ENCODE peak calls at places on chromosomes 7 and 10, in four cellular contexts. R is esophagus squamous epithelium, N is colonic mucosa, H is fibroblast of lung. M is an unnamed sample.
A peak's percentile ranks its signal among the peaks of the same experiment; 100 is the strongest.

GRCh38 chr7:121393005-121393366 is 3.1 kb downstream of the FAM3C start:
- DNase-seq in R (no peak), H (no peak), N (no peak), M (no peak)

GRCh38 chr7:150737265-150738055 is at the start of gene GIMAP5:
- DNase-seq in R (no peak), H (no peak), N (no peak), M (no peak)

GRCh38 chr10:72424561-72424960 is 69.8 kb upstream of the DNAJB12 start:
- DNase-seq in H (peak; percentile 2), R (no peak), N (no peak), M (no peak)

GRCh38 chr7:27431465-27431864 is 188.9 kb downstream of the EVX1 start:
- DNase-seq in H (no peak), R (no peak), N (no peak), M (no peak)

GRCh38 chr10:130388746-130389145 is 252.6 kb downstream of the GLRX3 start:
- DNase-seq in N (no peak), R (no peak), H (no peak), M (no peak)

GRCh38 chr10:124734311-124735166 is 9.6 kb downstream of the FAM53B start:
- DNase-seq in R (no peak), H (no peak), N (no peak), M (no peak)

GRCh38 chr10:88903715-88904114 is 23.7 kb downstream of the STAMBPL1 start:
- DNase-seq in R (no peak), H (no peak), N (peak; percentile 71), M (no peak)

GRCh38 chr10:63699785-63700184 is 178.6 kb downstream of the REEP3 start:
- DNase-seq in R (no peak), H (peak; percentile 75), N (no peak), M (no peak)

GRCh38 chr7:27110163-27110976 is 7.9 kb upstream of the HOXA2 start:
- DNase-seq in H (peak; percentile 98), N (peak; percentile 86), R (no peak), M (no peak)

GRCh38 chr10:89633484-89633883 is 11.6 kb downstream of the PANK1 start:
- DNase-seq in N (no peak), H (peak; percentile 83), R (no peak), M (no peak)

GRCh38 chr7:46226860-46227259 is 305.8 kb upstream of the IGFBP3 start:
- DNase-seq in H (no peak), R (no peak), N (no peak), M (no peak)

GRCh38 chr7:68224041-68224534 is 1227.5 kb downstream of the TYW1 start:
- DNase-seq in H (no peak), R (no peak), N (no peak), M (no peak)

GRCh38 chr10:101761226-101761625 is 14.7 kb downstream of the FGF8 start:
- DNase-seq in H (no peak), R (no peak), N (no peak), M (no peak)

GRCh38 chr7:132465516-132465915 is 110.8 kb downstream of the PLXNA4 start:
- DNase-seq in H (no peak), R (no peak), N (no peak), M (no peak)

GRCh38 chr10:67602268-67602950 is 93.6 kb downstream of the CTNNA3 start:
- DNase-seq in R (no peak), H (peak; percentile 95), N (no peak), M (no peak)

GRCh38 chr10:37640301-37640700 is 217.1 kb downstream of the ZNF248 start:
- DNase-seq in H (no peak), N (no peak), R (no peak), M (no peak)

GRCh38 chr7:2438181-2438580 is 34.8 kb downstream of the CHST12 start:
- DNase-seq in R (no peak), N (no peak), H (no peak), M (no peak)

GRCh38 chr10:124744688-124745055 is 494 bp upstream of the FAM53B start:
- DNase-seq in N (no peak), R (no peak), H (peak; percentile 75), M (peak; percentile 55)

GRCh38 chr10:100890696-100891271 is 22.0 kb upstream of the SLF2 start:
- DNase-seq in R (no peak), N (no peak), H (peak; percentile 98), M (no peak)

GRCh38 chr7:129530881-129531391 is 28.6 kb downstream of the SMKR1 start:
- DNase-seq in N (no peak), H (peak; percentile 86), R (no peak), M (no peak)

GRCh38 chr7:50209461-50210161 is 94.9 kb upstream of the IKZF1 start:
- DNase-seq in N (no peak), R (no peak), H (no peak), M (no peak)

GRCh38 chr10:103641326-103641725 is 147.8 kb downstream of the NEURL1 start:
- DNase-seq in H (no peak), R (no peak), N (no peak), M (no peak)

GRCh38 chr7:33669251-33669670 is 236.1 kb upstream of the BMPER start:
- DNase-seq in R (no peak), N (no peak), H (peak; percentile 48), M (no peak)

DNA sequence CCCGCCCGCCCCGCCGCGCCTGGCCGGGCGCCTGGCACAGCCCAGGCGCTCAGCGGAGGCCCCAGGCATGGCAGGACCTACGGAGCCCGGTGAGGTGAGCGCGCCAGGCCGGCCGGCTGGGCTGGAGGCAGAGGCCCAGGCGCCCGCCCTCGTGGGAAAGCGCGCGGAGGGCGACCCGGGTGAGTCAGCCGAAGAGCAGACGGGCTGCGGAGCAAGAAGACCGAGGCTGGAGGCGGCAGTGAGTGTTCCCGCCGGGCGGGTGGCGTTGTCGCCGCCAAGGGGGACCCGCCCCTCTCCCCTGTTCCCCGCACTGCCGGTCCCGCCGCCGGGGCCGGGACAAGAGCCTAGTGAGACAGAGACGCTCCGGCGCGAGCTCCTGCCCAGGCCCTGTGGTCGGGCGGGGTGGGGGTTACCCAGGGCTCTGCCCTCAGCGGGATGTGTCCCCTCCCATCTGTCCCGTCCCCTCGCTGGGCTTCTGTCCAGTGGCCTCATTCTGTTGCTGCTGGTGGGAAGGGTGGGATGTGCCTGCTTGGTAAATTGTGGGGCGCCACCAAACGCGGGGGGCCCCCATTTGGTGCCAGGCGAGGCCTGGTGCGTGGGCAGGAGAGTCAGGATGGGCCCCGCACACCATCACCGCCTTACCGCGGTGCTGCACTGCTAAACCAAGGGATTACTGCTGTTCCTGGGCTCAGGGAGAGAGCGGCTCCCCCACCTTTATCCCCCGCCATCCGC is 17.0 kb upstream of the NODAL start:
- DNase-seq in H (peak; percentile 82), R (no peak), N (peak; percentile 45), M (no peak)
- H3K4me1 ChIP-seq in H (peaks cover 2% of the 10 kb centered on the region), R (peaks cover 25% of the 10 kb centered on the region), N (peaks cover 4% of the 10 kb centered on the region), M (peaks cover 10% of the 10 kb centered on the region)

DNA sequence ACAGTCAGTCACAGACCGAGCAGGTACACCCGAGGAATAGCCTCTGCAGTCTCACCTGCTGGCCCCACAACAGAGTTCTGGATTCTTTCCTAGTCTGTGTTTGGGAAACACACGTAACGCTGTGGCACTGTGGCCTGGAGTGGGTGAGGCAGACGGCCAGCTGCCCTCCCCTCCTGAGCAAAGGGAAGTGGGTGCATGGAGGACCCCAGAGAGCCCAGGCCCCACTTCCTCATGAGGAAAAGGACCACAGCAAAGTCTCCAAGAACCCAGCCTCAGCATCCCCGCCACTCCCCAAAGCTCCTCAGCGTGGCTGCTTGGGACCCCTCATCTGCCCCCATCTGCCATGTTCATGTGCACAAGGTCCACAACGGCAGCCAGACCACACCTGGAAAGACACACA is 530.2 kb downstream of the PTPRN2 start:
- DNase-seq in R (no peak), H (no peak), N (no peak), M (no peak)
- H3K4me1 ChIP-seq in R (no peaks in the 10 kb centered on the region), H (no peaks in the 10 kb centered on the region), N (no peaks in the 10 kb centered on the region), M (no peaks in the 10 kb centered on the region)

GRCh38 chr7:139750459-139751095 is 27.2 kb downstream of the HIPK2 start:
- DNase-seq in N (no peak), H (no peak), R (no peak), M (no peak)

GRCh38 chr7:139752148-139752547 is 25.6 kb downstream of the HIPK2 start:
- DNase-seq in R (no peak), H (no peak), N (no peak), M (no peak)

GRCh38 chr7:139753079-139753692 is 24.6 kb downstream of the HIPK2 start:
- DNase-seq in H (no peak), R (no peak), N (no peak), M (no peak)

GRCh38 chr7:139752600-139752999 is 25.2 kb downstream of the HIPK2 start:
- DNase-seq in H (no peak), N (no peak), R (no peak), M (no peak)

DNA sequence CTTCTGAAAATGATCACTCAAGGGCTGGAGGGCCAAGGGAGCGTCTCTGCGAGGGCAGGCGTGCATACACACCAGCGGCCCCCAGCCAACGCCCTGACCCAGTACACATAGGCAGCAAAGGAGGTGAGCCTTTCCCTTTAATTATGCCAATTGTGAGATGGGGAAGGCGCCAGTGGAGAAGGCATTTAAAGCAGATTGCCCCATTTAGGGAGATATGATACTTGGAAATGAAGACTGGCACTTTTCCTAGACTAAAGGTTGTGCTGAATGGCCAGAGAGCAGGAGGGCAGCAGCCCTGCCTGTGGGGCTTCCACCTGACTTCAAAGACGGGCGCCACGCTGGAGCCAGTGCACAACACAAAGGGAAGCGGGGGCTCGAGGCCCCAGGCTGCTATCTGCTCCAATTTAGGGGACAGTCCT is 24.1 kb downstream of the HIPK2 start:
- DNase-seq in H (no peak), N (peak; percentile 56), R (no peak), M (no peak)
- H3K4me1 ChIP-seq in H (peaks cover 4% of the 10 kb centered on the region), N (peaks cover 11% of the 10 kb centered on the region), R (peaks cover 18% of the 10 kb centered on the region), M (peaks cover 3% of the 10 kb centered on the region)

DNA sequence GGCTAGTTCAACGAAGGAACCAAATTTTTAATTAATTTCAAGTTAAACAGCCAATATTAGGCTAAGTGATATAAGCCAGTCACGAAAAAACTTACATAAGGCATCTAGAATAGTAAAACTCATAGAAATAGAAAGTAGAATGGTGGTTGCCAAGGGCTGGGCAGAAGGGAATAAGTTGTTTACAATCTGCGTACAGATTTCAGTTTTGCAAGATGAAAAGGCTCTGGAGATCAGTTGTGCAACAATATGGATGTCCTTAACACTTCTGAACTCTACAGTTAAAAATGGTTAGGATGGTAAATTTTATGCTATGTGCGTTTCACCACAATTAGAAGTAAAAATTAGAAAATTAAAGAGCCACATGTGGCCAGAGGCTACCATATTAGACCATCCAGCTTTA is 13.3 kb downstream of the SCRN1 start:
- DNase-seq in R (no peak), N (no peak), H (no peak), M (no peak)
- H3K4me1 ChIP-seq in R (no peaks in the 10 kb centered on the region), N (no peaks in the 10 kb centered on the region), H (peaks cover 4% of the 10 kb centered on the region), M (peaks cover 7% of the 10 kb centered on the region)

GRCh38 chr7:69862413-69863064 is 264.3 kb downstream of the AUTS2 start:
- DNase-seq in R (no peak), N (no peak), H (no peak), M (no peak)

GRCh38 chr7:69864283-69864682 is 266.0 kb downstream of the AUTS2 start:
- DNase-seq in N (no peak), H (no peak), R (no peak), M (no peak)

GRCh38 chr7:69861233-69861632 is 263.0 kb downstream of the AUTS2 start:
- DNase-seq in R (no peak), N (no peak), H (no peak), M (peak; percentile 29)

GRCh38 chr7:69868921-69869320 is 270.6 kb downstream of the AUTS2 start:
- DNase-seq in N (no peak), R (no peak), H (no peak), M (no peak)

DNA sequence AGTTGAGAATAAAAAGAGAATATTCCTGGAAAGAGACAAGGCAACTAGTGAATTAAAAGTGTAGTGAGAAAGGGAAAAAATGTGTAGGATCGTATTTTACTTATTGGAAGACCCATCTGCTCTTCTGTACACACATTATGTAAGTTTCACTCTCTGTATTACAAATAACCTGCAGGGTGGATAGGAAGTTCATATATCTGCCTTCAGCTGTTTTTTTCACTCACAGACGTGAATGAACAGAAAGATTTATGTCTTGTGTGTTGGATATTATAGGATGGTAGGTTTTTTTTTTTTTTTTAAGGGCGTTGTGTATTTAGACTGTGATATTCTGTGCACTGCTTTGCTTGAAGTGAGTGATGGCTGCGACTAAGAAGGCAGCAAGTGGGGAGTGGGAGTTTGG is 266.5 kb downstream of the AUTS2 start:
- DNase-seq in R (no peak), N (no peak), H (no peak), M (no peak)
- H3K4me1 ChIP-seq in R (no peaks in the 10 kb centered on the region), N (no peaks in the 10 kb centered on the region), H (no peaks in the 10 kb centered on the region), M (peaks cover 19% of the 10 kb centered on the region)

M was measured in HAP-1.